ENCODE peak calls at places on chromosome 19, in five cellular contexts. One of them, this sample, is unnamed.

GRCh38 chr19:5958074-5958850 is 19.7 kb downstream of the RANBP3 start:
- DNase-seq in activated T-cell treated with anti-CD3 and anti-CD28 coated beads, Interleukin-2, amount 50 U/mL, for 4 hours: no peak
- DNase-seq in CD8-positive, alpha-beta T cell: no peak
- DNase-seq in T47D: peak; percentile 7
- DNase-seq in T-helper 1 cell: no peak
- DNase-seq in this sample: no peak

GRCh38 chr19:47540748-47541147 is 25.9 kb upstream of the NAPA start:
- DNase-seq in activated T-cell treated with anti-CD3 and anti-CD28 coated beads, Interleukin-2, amount 50 U/mL, for 4 hours: no peak
- DNase-seq in CD8-positive, alpha-beta T cell: no peak
- DNase-seq in T47D: peak; percentile 36
- DNase-seq in T-helper 1 cell: no peak
- DNase-seq in this sample: no peak

GRCh38 chr19:13794388-13794751 is 873 bp upstream of the ZSWIM4 start:
- DNase-seq in activated T-cell treated with anti-CD3 and anti-CD28 coated beads, Interleukin-2, amount 50 U/mL, for 4 hours: no peak
- DNase-seq in CD8-positive, alpha-beta T cell: no peak
- DNase-seq in T47D: no peak
- DNase-seq in T-helper 1 cell: no peak
- DNase-seq in this sample: no peak

GRCh38 chr19:46902402-46902766 is 41.6 kb downstream of the ARHGAP35 start:
- DNase-seq in activated T-cell treated with anti-CD3 and anti-CD28 coated beads, Interleukin-2, amount 50 U/mL, for 4 hours: no peak
- DNase-seq in CD8-positive, alpha-beta T cell: no peak
- DNase-seq in T47D: peak; percentile 92
- DNase-seq in T-helper 1 cell: no peak
- DNase-seq in this sample: no peak

GRCh38 chr19:54320271-54320670 is 7.3 kb upstream of the LILRA5 start:
- DNase-seq in activated T-cell treated with anti-CD3 and anti-CD28 coated beads, Interleukin-2, amount 50 U/mL, for 4 hours: no peak
- DNase-seq in CD8-positive, alpha-beta T cell: no peak
- DNase-seq in T47D: no peak
- DNase-seq in T-helper 1 cell: no peak
- DNase-seq in this sample: no peak

GRCh38 chr19:4742717-4743646 is 19.3 kb upstream of the DPP9 start:
- DNase-seq in activated T-cell treated with anti-CD3 and anti-CD28 coated beads, Interleukin-2, amount 50 U/mL, for 4 hours: no peak
- DNase-seq in CD8-positive, alpha-beta T cell: no peak
- DNase-seq in T47D: no peak
- DNase-seq in T-helper 1 cell: no peak
- DNase-seq in this sample: no peak

GRCh38 chr19:38135150-38135998 is 88.6 kb downstream of the DPF1 start:
- DNase-seq in activated T-cell treated with anti-CD3 and anti-CD28 coated beads, Interleukin-2, amount 50 U/mL, for 4 hours: no peak
- DNase-seq in CD8-positive, alpha-beta T cell: no peak
- DNase-seq in T47D: no peak
- DNase-seq in T-helper 1 cell: no peak
- DNase-seq in this sample: no peak

GRCh38 chr19:10309423-10309822 is at the start of gene ZGLP1:
- DNase-seq in activated T-cell treated with anti-CD3 and anti-CD28 coated beads, Interleukin-2, amount 50 U/mL, for 4 hours: no peak
- DNase-seq in CD8-positive, alpha-beta T cell: no peak
- DNase-seq in T47D: no peak
- DNase-seq in T-helper 1 cell: no peak
- DNase-seq in this sample: no peak

GRCh38 chr19:9165256-9165655 is 13.5 kb upstream of the OR7D2 start:
- DNase-seq in activated T-cell treated with anti-CD3 and anti-CD28 coated beads, Interleukin-2, amount 50 U/mL, for 4 hours: no peak
- DNase-seq in CD8-positive, alpha-beta T cell: no peak
- DNase-seq in T47D: no peak
- DNase-seq in T-helper 1 cell: no peak
- DNase-seq in this sample: no peak

GRCh38 chr19:11418518-11419506 is at the start of gene RGL3:
- DNase-seq in activated T-cell treated with anti-CD3 and anti-CD28 coated beads, Interleukin-2, amount 50 U/mL, for 4 hours: no peak
- DNase-seq in CD8-positive, alpha-beta T cell: no peak
- DNase-seq in T47D: peak; percentile 64
- DNase-seq in T-helper 1 cell: no peak
- DNase-seq in this sample: no peak

GRCh38 chr19:6754136-6754535 is 13.1 kb downstream of the SH2D3A start:
- DNase-seq in activated T-cell treated with anti-CD3 and anti-CD28 coated beads, Interleukin-2, amount 50 U/mL, for 4 hours: no peak
- DNase-seq in CD8-positive, alpha-beta T cell: no peak
- DNase-seq in T47D: no peak
- DNase-seq in T-helper 1 cell: no peak
- DNase-seq in this sample: no peak

GRCh38 chr19:37127999-37128820 is 44.3 kb downstream of the ZNF585A start:
- DNase-seq in activated T-cell treated with anti-CD3 and anti-CD28 coated beads, Interleukin-2, amount 50 U/mL, for 4 hours: no peak
- DNase-seq in CD8-positive, alpha-beta T cell: no peak
- DNase-seq in T47D: no peak
- DNase-seq in T-helper 1 cell: no peak
- DNase-seq in this sample: no peak

GRCh38 chr19:18989316-18989715 is 44.0 kb downstream of the SUGP2 start:
- DNase-seq in activated T-cell treated with anti-CD3 and anti-CD28 coated beads, Interleukin-2, amount 50 U/mL, for 4 hours: no peak
- DNase-seq in CD8-positive, alpha-beta T cell: no peak
- DNase-seq in T47D: no peak
- DNase-seq in T-helper 1 cell: no peak
- DNase-seq in this sample: no peak

GRCh38 chr19:6412111-6412999 is 12.3 kb downstream of the KHSRP start:
- DNase-seq in activated T-cell treated with anti-CD3 and anti-CD28 coated beads, Interleukin-2, amount 50 U/mL, for 4 hours: peak; percentile 46
- DNase-seq in CD8-positive, alpha-beta T cell: peak; percentile 57
- DNase-seq in T47D: peak; percentile 56
- DNase-seq in T-helper 1 cell: no peak
- DNase-seq in this sample: no peak

GRCh38 chr19:12867120-12868099 is 13.8 kb downstream of the DNASE2 start:
- DNase-seq in activated T-cell treated with anti-CD3 and anti-CD28 coated beads, Interleukin-2, amount 50 U/mL, for 4 hours: peak; percentile 51
- DNase-seq in CD8-positive, alpha-beta T cell: peak; percentile 65
- DNase-seq in T47D: no peak
- DNase-seq in T-helper 1 cell: peak; percentile 52
- DNase-seq in this sample: no peak

GRCh38 chr19:49431330-49431749 is 6.2 kb downstream of the GFY start:
- DNase-seq in activated T-cell treated with anti-CD3 and anti-CD28 coated beads, Interleukin-2, amount 50 U/mL, for 4 hours: no peak
- DNase-seq in CD8-positive, alpha-beta T cell: peak; percentile 33
- DNase-seq in T47D: no peak
- DNase-seq in T-helper 1 cell: no peak
- DNase-seq in this sample: no peak

GRCh38 chr19:18336121-18336520 is 4.3 kb upstream of the PGPEP1 start:
- DNase-seq in activated T-cell treated with anti-CD3 and anti-CD28 coated beads, Interleukin-2, amount 50 U/mL, for 4 hours: no peak
- DNase-seq in CD8-positive, alpha-beta T cell: no peak
- DNase-seq in T47D: no peak
- DNase-seq in T-helper 1 cell: no peak
- DNase-seq in this sample: no peak

GRCh38 chr19:23415561-23416191 is 20.4 kb upstream of the ZNF91 start:
- DNase-seq in activated T-cell treated with anti-CD3 and anti-CD28 coated beads, Interleukin-2, amount 50 U/mL, for 4 hours: no peak
- DNase-seq in CD8-positive, alpha-beta T cell: no peak
- DNase-seq in T47D: peak; percentile 67
- DNase-seq in T-helper 1 cell: no peak
- DNase-seq in this sample: no peak

GRCh38 chr19:9060559-9061340 is 26.1 kb upstream of the OR1M1 start:
- DNase-seq in activated T-cell treated with anti-CD3 and anti-CD28 coated beads, Interleukin-2, amount 50 U/mL, for 4 hours: no peak
- DNase-seq in CD8-positive, alpha-beta T cell: no peak
- DNase-seq in T47D: peak; percentile 49
- DNase-seq in T-helper 1 cell: no peak
- DNase-seq in this sample: no peak

GRCh38 chr19:37309834-37310575 is 60.9 kb upstream of the ZNF527 start:
- DNase-seq in activated T-cell treated with anti-CD3 and anti-CD28 coated beads, Interleukin-2, amount 50 U/mL, for 4 hours: no peak
- DNase-seq in CD8-positive, alpha-beta T cell: peak; percentile 27
- DNase-seq in T47D: peak; percentile 63
- DNase-seq in T-helper 1 cell: no peak
- DNase-seq in this sample: no peak

GRCh38 chr19:8451885-8452284 is 7.1 kb downstream of the HNRNPM start:
- DNase-seq in activated T-cell treated with anti-CD3 and anti-CD28 coated beads, Interleukin-2, amount 50 U/mL, for 4 hours: no peak
- DNase-seq in CD8-positive, alpha-beta T cell: no peak
- DNase-seq in T47D: no peak
- DNase-seq in T-helper 1 cell: no peak
- DNase-seq in this sample: no peak

GRCh38 chr19:10408511-10409291 is 5.4 kb upstream of the CDC37 start:
- DNase-seq in activated T-cell treated with anti-CD3 and anti-CD28 coated beads, Interleukin-2, amount 50 U/mL, for 4 hours: peak; percentile 41
- DNase-seq in CD8-positive, alpha-beta T cell: peak; percentile 63
- DNase-seq in T47D: no peak
- DNase-seq in T-helper 1 cell: no peak
- DNase-seq in this sample: no peak

GRCh38 chr19:49802836-49803528 is 10.1 kb downstream of the FUZ start:
- DNase-seq in activated T-cell treated with anti-CD3 and anti-CD28 coated beads, Interleukin-2, amount 50 U/mL, for 4 hours: no peak
- DNase-seq in CD8-positive, alpha-beta T cell: no peak
- DNase-seq in T47D: no peak
- DNase-seq in T-helper 1 cell: no peak
- DNase-seq in this sample: no peak

GRCh38 chr19:844300-844971 is 3.6 kb downstream of the PRTN3 start:
- DNase-seq in activated T-cell treated with anti-CD3 and anti-CD28 coated beads, Interleukin-2, amount 50 U/mL, for 4 hours: no peak
- DNase-seq in CD8-positive, alpha-beta T cell: no peak
- DNase-seq in T47D: no peak
- DNase-seq in T-helper 1 cell: no peak
- DNase-seq in this sample: no peak

GRCh38 chr19:1674293-1674679 is 21.9 kb upstream of the TCF3 start:
- DNase-seq in activated T-cell treated with anti-CD3 and anti-CD28 coated beads, Interleukin-2, amount 50 U/mL, for 4 hours: no peak
- DNase-seq in CD8-positive, alpha-beta T cell: no peak
- DNase-seq in T47D: no peak
- DNase-seq in T-helper 1 cell: no peak
- DNase-seq in this sample: no peak

GRCh38 chr19:53897459-53897858 is 11.6 kb upstream of the CACNG7 start:
- DNase-seq in activated T-cell treated with anti-CD3 and anti-CD28 coated beads, Interleukin-2, amount 50 U/mL, for 4 hours: no peak
- DNase-seq in CD8-positive, alpha-beta T cell: no peak
- DNase-seq in T47D: no peak
- DNase-seq in T-helper 1 cell: no peak
- DNase-seq in this sample: no peak

GRCh38 chr19:9801976-9802375 is 16.9 kb downstream of the FBXL12 start:
- DNase-seq in activated T-cell treated with anti-CD3 and anti-CD28 coated beads, Interleukin-2, amount 50 U/mL, for 4 hours: no peak
- DNase-seq in CD8-positive, alpha-beta T cell: no peak
- DNase-seq in T47D: no peak
- DNase-seq in T-helper 1 cell: no peak
- DNase-seq in this sample: no peak

GRCh38 chr19:12833747-12834417 is 497 bp downstream of the RTBDN start:
- DNase-seq in activated T-cell treated with anti-CD3 and anti-CD28 coated beads, Interleukin-2, amount 50 U/mL, for 4 hours: peak; percentile 27
- DNase-seq in CD8-positive, alpha-beta T cell: no peak
- DNase-seq in T47D: peak; percentile 61
- DNase-seq in T-helper 1 cell: peak; percentile 44
- DNase-seq in this sample: no peak

GRCh38 chr19:35154535-35155406 is at the start of gene FXYD5:
- DNase-seq in activated T-cell treated with anti-CD3 and anti-CD28 coated beads, Interleukin-2, amount 50 U/mL, for 4 hours: peak; percentile 84
- DNase-seq in CD8-positive, alpha-beta T cell: peak; percentile 80
- DNase-seq in T47D: no peak
- DNase-seq in T-helper 1 cell: peak; percentile 59
- DNase-seq in this sample: no peak

GRCh38 chr19:12745166-12745897 is 6.3 kb upstream of the BEST2 start:
- DNase-seq in activated T-cell treated with anti-CD3 and anti-CD28 coated beads, Interleukin-2, amount 50 U/mL, for 4 hours: no peak
- DNase-seq in CD8-positive, alpha-beta T cell: no peak
- DNase-seq in T47D: no peak
- DNase-seq in T-helper 1 cell: no peak
- DNase-seq in this sample: no peak

GRCh38 chr19:50349277-50350057 is 16.0 kb downstream of the NAPSA start:
- DNase-seq in activated T-cell treated with anti-CD3 and anti-CD28 coated beads, Interleukin-2, amount 50 U/mL, for 4 hours: no peak
- DNase-seq in CD8-positive, alpha-beta T cell: no peak
- DNase-seq in T47D: no peak
- DNase-seq in T-helper 1 cell: no peak
- DNase-seq in this sample: no peak

GRCh38 chr19:48085077-48085476 is 25.5 kb downstream of the PLA2G4C start:
- DNase-seq in activated T-cell treated with anti-CD3 and anti-CD28 coated beads, Interleukin-2, amount 50 U/mL, for 4 hours: no peak
- DNase-seq in CD8-positive, alpha-beta T cell: no peak
- DNase-seq in T47D: peak; percentile 22
- DNase-seq in T-helper 1 cell: no peak
- DNase-seq in this sample: no peak

GRCh38 chr19:46714523-46715106 is 2.3 kb downstream of the PRKD2 start:
- DNase-seq in activated T-cell treated with anti-CD3 and anti-CD28 coated beads, Interleukin-2, amount 50 U/mL, for 4 hours: peak; percentile 58
- DNase-seq in CD8-positive, alpha-beta T cell: no peak
- DNase-seq in T47D: no peak
- DNase-seq in T-helper 1 cell: no peak
- DNase-seq in this sample: no peak

GRCh38 chr19:16118489-16119033 is 6.9 kb downstream of the RAB8A start:
- DNase-seq in activated T-cell treated with anti-CD3 and anti-CD28 coated beads, Interleukin-2, amount 50 U/mL, for 4 hours: no peak
- DNase-seq in CD8-positive, alpha-beta T cell: no peak
- DNase-seq in T47D: no peak
- DNase-seq in T-helper 1 cell: no peak
- DNase-seq in this sample: no peak

GRCh38 chr19:16327911-16328823 is 3.5 kb downstream of the KLF2 start:
- DNase-seq in activated T-cell treated with anti-CD3 and anti-CD28 coated beads, Interleukin-2, amount 50 U/mL, for 4 hours: peak; percentile 15
- DNase-seq in CD8-positive, alpha-beta T cell: peak; percentile 78
- DNase-seq in T47D: no peak
- DNase-seq in T-helper 1 cell: peak; percentile 57
- DNase-seq in this sample: no peak

GRCh38 chr19:12997225-12997966 is 2.1 kb downstream of the NFIX start:
- DNase-seq in activated T-cell treated with anti-CD3 and anti-CD28 coated beads, Interleukin-2, amount 50 U/mL, for 4 hours: no peak
- DNase-seq in CD8-positive, alpha-beta T cell: no peak
- DNase-seq in T47D: no peak
- DNase-seq in T-helper 1 cell: no peak
- DNase-seq in this sample: no peak

GRCh38 chr19:29277107-29277506 is 64.2 kb upstream of the UQCRFS1 start:
- DNase-seq in activated T-cell treated with anti-CD3 and anti-CD28 coated beads, Interleukin-2, amount 50 U/mL, for 4 hours: peak; percentile 10
- DNase-seq in CD8-positive, alpha-beta T cell: peak; percentile 52
- DNase-seq in T47D: peak; percentile 49
- DNase-seq in T-helper 1 cell: peak; percentile 29
- DNase-seq in this sample: no peak

GRCh38 chr19:57410748-57411671 is at the start of gene ZNF17:
- DNase-seq in activated T-cell treated with anti-CD3 and anti-CD28 coated beads, Interleukin-2, amount 50 U/mL, for 4 hours: peak; percentile 87
- DNase-seq in CD8-positive, alpha-beta T cell: peak; percentile 95
- DNase-seq in T47D: peak; percentile 92
- DNase-seq in T-helper 1 cell: peak; percentile 90
- DNase-seq in this sample: peak; percentile 83

This sample was measured in LNCaP clone FGC.